ENCODE peak calls at places on chromosomes 3 and 15, in six cellular contexts. A is A549, F is endothelial cell of umbilical vein, X is K562, U is HepG2, S is GM12878. H is an unnamed sample.

GRCh38 chr3:44995142-44995770 is 19.2 kb downstream of the EXOSC7 start:
- DNase-seq in X (no peak), A (no peak), S (no peak), U (no peak), F (peak; percentile 83), H (no peak)

GRCh38 chr3:49238274-49239127 is 38.5 kb downstream of the C3orf62 start:
- DNase-seq in S (peak; percentile 34), U (peak; percentile 88), A (no peak), F (peak; percentile 99), X (peak; percentile 88), H (peak; percentile 95)

GRCh38 chr3:182509312-182509711 is 284.0 kb upstream of the ATP11B start:
- DNase-seq in S (no peak), U (no peak), A (no peak), F (no peak), X (no peak), H (no peak)

GRCh38 chr15:52523646-52524045 is 5.0 kb downstream of the MYO5A start:
- DNase-seq in S (no peak), U (no peak), F (no peak), X (no peak), A (no peak), H (no peak)

GRCh38 chr3:184380627-184381260 is 890 bp downstream of the CHRD start:
- DNase-seq in S (no peak), X (no peak), U (no peak), A (no peak), F (no peak), H (no peak)

GRCh38 chr15:94066811-94067210 is 164.6 kb upstream of the MCTP2 start:
- DNase-seq in U (no peak), F (no peak), S (no peak), A (no peak), X (no peak), H (no peak)

GRCh38 chr15:63939531-63940130 is 105.9 kb upstream of the HERC1 start:
- DNase-seq in X (peak; percentile 46), U (peak; percentile 88), F (peak; percentile 98), A (no peak), S (peak; percentile 15), H (no peak)

GRCh38 chr3:5485427-5485826 is 297.9 kb downstream of the EDEM1 start:
- DNase-seq in A (no peak), U (no peak), F (no peak), S (peak; percentile 2), X (no peak), H (no peak)

GRCh38 chr3:188842628-188843027 is 329.1 kb upstream of the TPRG1 start:
- DNase-seq in X (no peak), S (no peak), A (no peak), U (no peak), F (no peak), H (no peak)

GRCh38 chr15:51558421-51558820 is 64.2 kb downstream of the DMXL2 start:
- DNase-seq in X (no peak), U (no peak), F (no peak), S (no peak), A (no peak), H (peak; percentile 87)

GRCh38 chr3:52249683-52250082 is 4.1 kb downstream of the PPM1M start:
- DNase-seq in X (no peak), F (no peak), U (no peak), A (no peak), S (no peak), H (no peak)

GRCh38 chr15:41337631-41338522 is 5.2 kb downstream of the NUSAP1 start:
- DNase-seq in U (no peak), F (no peak), X (no peak), A (no peak), S (no peak), H (peak; percentile 12)

GRCh38 chr3:21543380-21544075 is 207.5 kb downstream of the ZNF385D start:
- DNase-seq in S (no peak), A (no peak), F (no peak), U (no peak), X (peak; percentile 34), H (peak; percentile 83)

GRCh38 chr3:89104499-89104898 is 2.9 kb upstream of the EPHA3 start:
- DNase-seq in A (no peak), X (no peak), U (no peak), S (no peak), F (no peak), H (no peak)

GRCh38 chr3:52216585-52217408 is 8.6 kb downstream of the TLR9 start:
- DNase-seq in F (peak; percentile 96), X (no peak), A (no peak), U (no peak), S (no peak), H (peak; percentile 31)

GRCh38 chr3:89586676-89587075 is 479.3 kb downstream of the EPHA3 start:
- DNase-seq in U (no peak), X (no peak), F (no peak), A (no peak), S (no peak), H (no peak)

GRCh38 chr3:99627062-99627826 is 11.2 kb upstream of the COL8A1 start:
- DNase-seq in A (peak; percentile 10), S (no peak), X (no peak), U (no peak), F (peak; percentile 45), H (no peak)

GRCh38 chr3:193176690-193177089 is 64.3 kb upstream of the PLAAT1 start:
- DNase-seq in X (no peak), A (no peak), F (no peak), U (no peak), S (no peak), H (no peak)

GRCh38 chr3:194474675-194475074 is 12.1 kb downstream of the ATP13A3 start:
- DNase-seq in F (no peak), S (no peak), U (no peak), A (no peak), X (no peak), H (no peak)

GRCh38 chr3:3683261-3683660 is 116.0 kb upstream of the LRRN1 start:
- DNase-seq in S (no peak), F (no peak), A (no peak), U (no peak), X (no peak), H (no peak)

GRCh38 chr3:190003730-190004129 is 117.0 kb downstream of the P3H2 start:
- DNase-seq in U (no peak), A (peak; percentile 86), X (no peak), S (no peak), F (peak; percentile 86), H (no peak)

GRCh38 chr15:82679626-82680199 is 30.0 kb downstream of the AP3B2 start:
- DNase-seq in A (no peak), X (no peak), U (no peak), S (no peak), F (no peak), H (no peak)

GRCh38 chr15:82681371-82681770 is 28.3 kb downstream of the AP3B2 start:
- DNase-seq in X (no peak), A (no peak), U (no peak), S (no peak), F (no peak), H (no peak)

GRCh38 chr15:82677720-82678323 is 30.7 kb upstream of the CPEB1 start:
- DNase-seq in U (no peak), X (peak; percentile 40), S (no peak), A (no peak), F (no peak), H (no peak)

GRCh38 chr15:82674873-82675272 is 27.7 kb upstream of the CPEB1 start:
- DNase-seq in F (no peak), S (no peak), X (no peak), U (no peak), A (no peak), H (no peak)

GRCh38 chr15:82680200-82681102 is 29.2 kb downstream of the AP3B2 start:
- DNase-seq in S (no peak), X (peak; percentile 92), A (peak; percentile 69), U (no peak), F (no peak), H (no peak)
- TF ChIP-seq CTCF in S (peak; percentile 31), X (peak; percentile 56), A (peak; percentile 14), U (no peak), F (no peak), H (no peak)

GRCh38 chr15:67799801-67800205 is 25.5 kb upstream of the SKOR1 start:
- DNase-seq in S (no peak), A (no peak), F (peak; percentile 16), X (peak; percentile 77), U (no peak), H (no peak)
- TF ChIP-seq MAX in S (no peak), A (no peak), F (no peak), X (no peak), U (no peak), H (no peak)

GRCh38 chr3:55488398-55489055 is 1.4 kb upstream of the WNT5A start:
- DNase-seq in U (no peak), A (peak; percentile 37), X (no peak), F (peak; percentile 51), S (peak; percentile 26), H (no peak)

GRCh38 chr3:55491296-55491816 is 4.2 kb upstream of the WNT5A start:
- DNase-seq in F (peak; percentile 13), X (no peak), U (no peak), A (no peak), S (no peak), H (no peak)

GRCh38 chr3:55489804-55490132 is 2.7 kb upstream of the WNT5A start:
- DNase-seq in F (no peak), A (no peak), U (no peak), X (no peak), S (no peak), H (no peak)

GRCh38 chr3:55492976-55493375 is 5.9 kb upstream of the WNT5A start:
- DNase-seq in X (no peak), S (no peak), U (no peak), A (no peak), F (no peak), H (no peak)

DNA sequence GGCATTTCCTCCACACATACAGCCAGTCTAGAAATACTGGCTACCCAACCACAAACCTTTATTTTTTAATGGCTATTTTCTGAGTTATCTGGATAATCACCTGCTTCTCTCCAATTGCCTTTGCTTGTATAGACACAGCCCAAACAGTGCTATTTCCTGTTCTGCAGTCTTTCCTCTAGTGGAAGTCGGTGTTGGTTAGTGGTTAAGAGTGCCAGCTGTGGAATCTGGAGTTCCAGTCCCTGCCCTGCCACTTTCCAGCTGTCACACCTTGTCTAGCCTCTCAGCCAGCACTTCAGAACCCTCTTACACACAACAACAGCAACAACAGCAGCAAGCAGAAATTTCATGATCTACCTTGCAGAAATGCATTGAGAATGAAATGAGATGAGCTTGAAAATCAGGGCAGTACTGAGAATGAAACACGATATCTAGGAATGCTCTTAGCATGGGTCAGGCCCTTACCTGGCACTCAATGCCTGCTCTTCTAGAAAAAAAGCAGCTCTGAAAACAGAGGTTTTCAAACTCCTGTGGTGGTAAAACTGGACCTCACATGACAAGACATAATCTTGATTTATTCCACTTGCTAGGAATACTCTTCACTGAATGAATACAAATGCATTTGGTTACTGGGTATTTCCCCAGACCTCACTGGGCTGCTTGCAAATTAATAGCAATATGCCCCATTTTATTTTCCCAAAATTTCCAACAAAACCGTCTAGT is 3.2 kb upstream of the WNT5A start:
- DNase-seq in A (no peak), X (no peak), F (no peak), S (no peak), U (no peak), H (no peak)
- TF ChIP-seq MYC in A (no peak), X (no peak), F (no peak), S (no peak), U (no peak), H (no peak)

DNA sequence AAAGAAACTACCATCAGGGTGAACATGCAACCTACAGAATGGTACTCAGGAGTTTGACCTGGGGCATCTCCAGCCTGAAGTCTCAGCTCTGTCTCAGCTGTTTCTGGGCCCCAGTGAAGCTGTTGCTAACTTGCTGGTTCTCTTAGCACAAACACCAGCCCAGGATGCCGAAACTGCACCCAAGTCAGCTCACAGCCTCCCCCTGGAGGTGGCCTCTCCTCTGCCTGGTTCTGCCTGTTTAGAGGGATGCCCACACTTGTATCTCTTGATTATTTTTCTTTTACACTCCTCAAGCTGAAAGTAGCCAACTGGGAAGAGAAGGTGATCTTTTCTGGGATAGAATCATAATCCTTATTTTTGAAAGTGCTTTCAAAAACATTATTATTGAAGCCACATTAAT is 289.0 kb upstream of the RASGRP1 start:
- DNase-seq in A (peak; percentile 42), S (no peak), U (no peak), X (peak; percentile 27), F (no peak), H (peak; percentile 31)
- TF ChIP-seq CTCF in A (no peak), S (peak; percentile 53), U (peak; percentile 35), X (peak; percentile 50), F (no peak), H (peak; percentile 39)